ENCODE peak calls at places on chromosomes 13 and 19, in eight cellular contexts. M is A549, C is IMR-90, V is transverse colon, I is breast epithelium, O is sigmoid colon, J is upper lobe of left lung, A is tibial nerve. S is an unnamed sample. For H3K9me3, the result is how much of the 10 kb centered on the place peaks cover.

GRCh38 chr19:18049390-18049789 is 37.3 kb downstream of the IL12RB1 start:
- DNase-seq in M (no peak), C (peak), V (peak), I (peak), O (peak), J (peak), A (peak), S (peak)

GRCh38 chr13:76129305-76130040 is 493.3 kb downstream of the LMO7 start:
- DNase-seq in M (no peak), C (no peak), V (no peak), I (no peak), O (no peak), J (no peak), A (no peak), S (peak)

GRCh38 chr13:20366056-20366455 is 133.9 kb upstream of the GJB6 start:
- DNase-seq in M (no peak), C (no peak), V (no peak), I (no peak), O (no peak), J (no peak), A (no peak), S (no peak)

GRCh38 chr19:991932-992669 is 8.0 kb downstream of the WDR18 start:
- DNase-seq in M (no peak), C (no peak), V (no peak), I (no peak), O (no peak), J (peak), A (no peak), S (no peak)

GRCh38 chr13:30037766-30038165 is 187.3 kb upstream of the UBL3 start:
- DNase-seq in M (no peak), C (peak), V (no peak), I (no peak), O (no peak), J (no peak), A (peak), S (no peak)

GRCh38 chr19:45591004-45591637 is 6.5 kb upstream of the OPA3 start:
- DNase-seq in M (peak), C (peak), V (peak), I (peak), O (no peak), J (peak), A (no peak), S (peak)

GRCh38 chr13:36778083-36778671 is 40.8 kb upstream of the RFXAP start:
- DNase-seq in M (no peak), C (peak), V (no peak), I (no peak), O (no peak), J (no peak), A (no peak), S (no peak)

GRCh38 chr13:29500426-29500825 is 95.1 kb downstream of the SLC7A1 start:
- DNase-seq in M (no peak), C (no peak), V (no peak), I (no peak), O (no peak), J (no peak), A (no peak), S (no peak)

GRCh38 chr19:5891938-5892771 is 11.4 kb downstream of the NDUFA11 start:
- DNase-seq in M (peak), C (peak), V (peak), I (no peak), O (no peak), J (peak), A (no peak), S (peak)

GRCh38 chr19:5893296-5893903 is 10.2 kb downstream of the NDUFA11 start:
- DNase-seq in M (no peak), C (no peak), V (no peak), I (no peak), O (no peak), J (no peak), A (no peak), S (no peak)

GRCh38 chr19:5890099-5890498 is 13.5 kb downstream of the NDUFA11 start:
- DNase-seq in M (no peak), C (no peak), V (no peak), I (no peak), O (no peak), J (no peak), A (no peak), S (no peak)

GRCh38 chr19:5892772-5893275 is 10.8 kb downstream of the NDUFA11 start:
- DNase-seq in M (no peak), C (no peak), V (no peak), I (no peak), O (no peak), J (no peak), A (no peak), S (no peak)

DNA sequence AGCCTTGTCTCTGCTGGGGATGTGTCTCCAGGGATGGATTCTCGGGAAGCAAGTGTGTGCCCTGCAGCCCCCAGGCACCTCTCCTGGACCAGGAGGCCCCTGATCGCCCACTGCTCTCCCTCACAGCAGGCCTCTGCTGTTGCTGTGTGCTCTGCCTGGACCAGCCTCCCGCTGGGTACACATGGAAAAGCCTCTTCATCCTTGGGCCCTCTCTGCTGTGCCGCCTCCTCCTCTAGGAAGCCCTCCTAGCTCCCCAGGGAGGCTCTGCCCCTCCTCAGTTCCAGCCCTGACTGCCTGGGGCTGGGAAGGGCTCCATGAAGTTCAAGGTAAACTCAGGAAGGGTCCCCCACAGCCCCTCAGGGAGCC is 12.0 kb downstream of the NDUFA11 start:
- DNase-seq in M (no peak), C (no peak), V (no peak), I (no peak), O (no peak), J (no peak), A (no peak), S (no peak)
- TF ChIP-seq POLR2A in M (no peak), C (no peak), V (no peak), I (no peak), O (no peak), J (no peak), A (no peak), S (no peak)

GRCh38 chr19:58477130-58477529 is 978 bp downstream of the ZNF446 start:
- DNase-seq in M (no peak), C (no peak), V (no peak), I (no peak), O (no peak), J (peak), A (no peak), S (no peak)
- H3K27ac ChIP-seq in M (peak), C (peak), V (peak), I (peak), O (peak), J (peak), A (no peak), S (peak)

GRCh38 chr19:44069415-44069814 is 2.5 kb upstream of the ZNF284 start:
- DNase-seq in M (no peak), C (no peak), V (no peak), I (no peak), O (no peak), J (no peak), A (no peak), S (no peak)

GRCh38 chr19:44061038-44061437 is 9.2 kb downstream of the ZNF223 start:
- DNase-seq in M (no peak), C (no peak), V (no peak), I (no peak), O (no peak), J (no peak), A (no peak), S (no peak)

GRCh38 chr19:44071824-44072542 is at the start of gene ZNF284:
- DNase-seq in M (peak), C (peak), V (peak), I (peak), O (peak), J (peak), A (peak), S (peak)

DNA sequence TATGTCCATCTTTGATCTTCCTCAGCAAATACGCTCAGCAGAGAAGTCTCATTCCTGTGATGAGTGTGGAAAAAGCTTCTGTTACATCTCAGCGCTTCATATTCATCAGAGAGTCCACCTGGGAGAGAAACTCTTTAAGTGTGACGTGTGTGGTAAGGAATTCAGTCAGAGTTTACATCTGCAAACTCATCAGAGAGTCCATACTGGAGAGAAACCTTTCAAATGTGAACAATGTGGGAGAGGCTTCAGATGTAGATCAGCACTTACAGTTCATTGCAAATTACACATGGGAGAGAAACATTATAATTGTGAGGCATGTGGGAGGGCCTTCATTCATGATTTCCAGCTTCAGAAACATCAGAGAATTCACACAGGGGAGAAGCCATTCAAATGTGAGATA is 5.7 kb upstream of the ZNF284 start:
- DNase-seq in M (no peak), C (no peak), V (no peak), I (no peak), O (no peak), J (no peak), A (no peak), S (no peak)
- H3K9me3 ChIP-seq in M (half or more), C (under half), V (under half), I (under half), O (under half), J (half or more), A (under half), S (under half)

GRCh38 chr19:40279120-40279551 is 6.0 kb downstream of the AKT2 start:
- DNase-seq in M (no peak), C (peak), V (peak), I (no peak), O (peak), J (no peak), A (peak), S (peak)

GRCh38 chr19:40279761-40280607 is 5.2 kb downstream of the AKT2 start:
- DNase-seq in M (no peak), C (no peak), V (no peak), I (no peak), O (no peak), J (no peak), A (no peak), S (peak)

GRCh38 chr19:40282209-40282580 is 3.0 kb downstream of the AKT2 start:
- DNase-seq in M (no peak), C (no peak), V (no peak), I (no peak), O (peak), J (no peak), A (no peak), S (no peak)

GRCh38 chr19:40281381-40282208 is 3.5 kb downstream of the AKT2 start:
- DNase-seq in M (no peak), C (no peak), V (no peak), I (no peak), O (peak), J (no peak), A (no peak), S (peak)

DNA sequence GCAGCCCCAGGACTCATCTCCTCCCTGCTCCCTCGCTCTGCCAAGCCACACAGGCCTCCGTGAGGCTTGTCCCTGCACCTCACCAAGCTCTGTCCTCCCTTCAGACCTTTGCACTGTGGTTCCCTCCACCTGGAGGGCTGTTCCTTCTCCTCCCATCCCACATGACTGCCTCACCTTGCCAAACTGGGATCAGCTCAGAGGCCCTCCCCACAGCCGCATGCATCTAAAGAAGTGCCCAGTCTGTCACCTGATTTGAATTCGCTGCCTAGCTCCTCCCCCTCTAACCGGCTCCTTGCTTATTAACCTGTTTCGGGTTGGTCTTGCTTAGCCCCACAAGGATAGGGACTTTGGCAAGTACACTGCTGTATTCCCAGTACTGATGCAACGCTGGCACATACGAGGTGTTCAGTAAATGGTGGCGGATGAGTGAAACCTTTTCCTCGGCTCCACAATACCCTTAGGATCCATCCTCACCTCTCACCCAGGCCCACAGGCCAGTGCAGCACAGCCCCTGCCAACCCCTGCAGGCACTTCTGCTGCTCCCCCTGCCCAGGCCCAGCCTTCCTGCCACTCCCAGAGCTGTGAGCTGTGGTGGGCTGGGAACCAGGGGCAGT is 4.4 kb downstream of the AKT2 start:
- DNase-seq in M (no peak), C (no peak), V (peak), I (no peak), O (no peak), J (peak), A (no peak), S (peak)
- TF ChIP-seq POLR2A in M (no peak), C (no peak), V (peak), I (no peak), O (no peak), J (no peak), A (no peak), S (peak)

GRCh38 chr19:55686311-55687050 is 11.5 kb downstream of the EPN1 start:
- DNase-seq in M (no peak), C (no peak), V (no peak), I (no peak), O (no peak), J (no peak), A (no peak), S (no peak)

GRCh38 chr19:55685776-55686175 is 10.8 kb downstream of the EPN1 start:
- DNase-seq in M (no peak), C (no peak), V (no peak), I (no peak), O (no peak), J (no peak), A (no peak), S (no peak)

GRCh38 chr19:55687281-55688172 is 12.5 kb downstream of the EPN1 start:
- DNase-seq in M (no peak), C (no peak), V (peak), I (no peak), O (no peak), J (peak), A (no peak), S (no peak)

GRCh38 chr19:55683449-55684261 is 8.6 kb downstream of the EPN1 start:
- DNase-seq in M (no peak), C (no peak), V (peak), I (no peak), O (no peak), J (no peak), A (no peak), S (no peak)

DNA sequence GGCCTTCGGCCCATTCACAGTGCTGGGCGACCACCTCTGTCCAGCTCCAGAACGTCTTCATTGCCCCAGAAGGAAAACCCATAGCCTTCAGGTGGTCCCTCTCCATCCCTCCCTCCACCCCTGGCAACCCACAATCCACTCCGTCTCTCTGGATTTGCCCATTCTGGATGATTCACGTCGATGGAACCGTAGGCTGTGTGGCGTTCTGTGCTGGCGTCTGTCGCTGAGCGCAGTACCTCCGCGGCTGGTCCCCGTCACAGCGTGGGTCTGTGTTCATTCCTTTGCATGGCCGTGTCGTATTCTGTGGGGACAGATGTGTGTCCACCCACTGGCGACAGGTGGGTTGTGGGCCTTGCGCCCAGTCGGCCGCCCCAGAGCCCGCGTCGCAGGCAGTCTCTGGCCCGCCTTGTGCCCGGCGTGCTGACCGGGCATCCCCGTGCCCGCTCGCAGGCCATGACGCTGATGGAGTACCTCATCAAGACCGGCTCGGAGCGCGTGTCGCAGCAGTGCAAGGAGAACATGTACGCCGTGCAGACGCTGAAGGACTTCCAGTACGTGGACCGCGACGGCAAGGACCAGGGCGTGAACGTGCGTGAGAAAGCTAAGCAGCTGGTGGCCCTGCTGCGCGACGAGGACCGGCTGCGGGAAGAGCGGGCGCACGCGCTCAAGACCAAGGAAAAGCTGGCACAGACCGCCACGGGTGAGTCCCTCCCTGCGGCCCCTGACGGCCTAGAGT is 10.1 kb downstream of the EPN1 start:
- DNase-seq in M (no peak), C (no peak), V (no peak), I (no peak), O (no peak), J (peak), A (no peak), S (no peak)
- H3K27ac ChIP-seq in M (no peak), C (no peak), V (peak), I (no peak), O (no peak), J (no peak), A (no peak), S (no peak)

GRCh38 chr19:15612342-15612741 is 2.7 kb upstream of the CYP4F8 start:
- DNase-seq in M (no peak), C (no peak), V (no peak), I (no peak), O (no peak), J (no peak), A (no peak), S (no peak)

GRCh38 chr19:15613338-15613737 is 1.7 kb upstream of the CYP4F8 start:
- DNase-seq in M (no peak), C (no peak), V (no peak), I (no peak), O (no peak), J (no peak), A (no peak), S (no peak)

GRCh38 chr19:15614507-15615379 is at the start of gene CYP4F8:
- DNase-seq in M (no peak), C (no peak), V (no peak), I (no peak), O (no peak), J (peak), A (no peak), S (peak)

DNA sequence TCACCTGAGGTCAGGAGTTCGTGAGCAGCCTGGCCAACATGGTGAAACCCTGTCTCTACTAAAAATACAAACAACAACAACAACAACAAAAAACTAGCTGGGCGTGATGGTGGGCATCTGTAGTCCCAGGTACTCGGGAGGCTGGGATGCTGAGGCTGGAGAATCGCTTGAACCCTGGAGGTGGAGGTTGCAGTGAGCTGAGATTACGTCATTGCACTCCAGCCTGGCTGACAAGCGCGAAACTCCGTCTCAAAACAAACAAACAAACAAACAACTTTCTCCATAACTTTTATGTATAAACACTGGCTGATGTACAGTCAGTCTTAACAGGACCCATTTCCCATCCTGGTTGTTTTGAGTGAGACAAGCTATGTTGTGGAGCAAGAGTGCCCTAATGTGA is 5.8 kb upstream of the CYP4F8 start:
- DNase-seq in M (no peak), C (no peak), V (no peak), I (no peak), O (no peak), J (no peak), A (no peak), S (no peak)
- H3K9me3 ChIP-seq in M (under half), C (under half), V (under half), I (under half), O (under half), J (under half), A (under half), S (under half)

DNA sequence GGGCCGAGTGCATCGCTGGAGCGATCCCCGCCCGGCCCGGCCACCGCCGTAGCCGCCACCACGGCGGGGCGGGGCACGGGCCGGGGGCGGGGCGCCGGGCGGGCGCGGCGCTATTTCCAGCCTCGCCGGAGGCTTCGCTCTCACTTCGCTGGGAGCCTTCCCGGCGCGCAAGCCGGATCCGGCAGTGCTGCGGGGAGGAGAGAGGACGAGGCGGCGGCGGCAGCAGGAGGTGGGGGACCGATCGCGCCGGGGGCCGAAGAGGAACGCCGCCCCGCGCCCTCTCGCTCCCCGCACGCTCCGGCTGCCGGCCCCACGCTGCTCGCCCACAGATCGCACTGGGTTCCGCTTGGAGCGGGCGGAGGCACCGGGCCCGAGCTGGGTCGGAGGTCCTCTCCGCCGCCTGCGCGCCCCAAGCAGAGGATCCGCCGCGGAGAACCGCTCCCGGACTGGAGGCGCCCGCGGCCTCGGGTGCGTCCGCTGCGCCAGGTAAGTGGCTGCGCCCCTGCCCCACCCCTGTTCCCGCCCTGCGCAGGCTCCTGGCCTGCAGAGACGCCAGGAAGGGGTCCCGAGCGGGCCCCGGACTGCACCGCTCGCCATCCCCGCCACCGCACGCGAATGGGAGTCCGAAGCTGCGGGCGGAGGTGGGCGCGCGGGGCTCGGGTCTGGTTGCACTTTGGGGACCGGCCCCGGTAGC is at the start of gene CHST8:
- DNase-seq in M (no peak), C (no peak), V (peak), I (no peak), O (no peak), J (peak), A (no peak), S (peak)
- TF ChIP-seq POLR2A in M (peak), C (no peak), V (no peak), I (no peak), O (no peak), J (no peak), A (no peak), S (peak)

S was measured in thyroid gland.